ENCODE peak calls at places on chromosomes 1 and 21, in eight cellular contexts. E is stimulated activated CD4-positive, alpha-beta T cell treated with anti-CD3 and anti-CD28 coated beads, Interleukin-2, amount 100 ng/mL, for 48 hours; Y is NCI-H1105 treated with DMSO at 0.1 percent for 48 hours; L is fibroblast of pulmonary artery; Q is CD8-positive, alpha-beta memory T cell; B is pancreas; P is NCI-H2107; N is mesenteric fat pad. A is an unnamed sample.
A peak's percentile ranks its signal among the peaks of the same experiment; 100 is the strongest.

GRCh38 chr1:101474039-101474665 is 237.3 kb downstream of the S1PR1 start:
- DNase-seq in B (no peak), Q (no peak), N (no peak), E (no peak), L (no peak), Y (peak; percentile 8), P (no peak), A (no peak)

GRCh38 chr1:63000508-63000907 is 216.6 kb downstream of the ATG4C start:
- DNase-seq in Y (peak; percentile 48), L (no peak), N (no peak), B (no peak), Q (no peak), E (no peak), P (no peak), A (no peak)

GRCh38 chr1:109767596-109768334 is 4.0 kb upstream of the EPS8L3 start:
- DNase-seq in L (no peak), P (no peak), Y (no peak), Q (no peak), N (peak; percentile 72), E (no peak), B (peak; percentile 22), A (no peak)

GRCh38 chr1:218718977-218719376 is 373.8 kb downstream of the TGFB2 start:
- DNase-seq in L (peak; percentile 42), Y (no peak), E (no peak), B (no peak), N (no peak), P (no peak), Q (no peak), A (no peak)

GRCh38 chr1:197252981-197253380 is 15.1 kb upstream of the CRB1 start:
- DNase-seq in P (no peak), N (no peak), L (no peak), Q (no peak), E (no peak), B (no peak), Y (no peak), A (no peak)

GRCh38 chr1:175742790-175743459 is 470 bp downstream of the TNR start:
- DNase-seq in P (no peak), Y (no peak), L (peak; percentile 52), N (no peak), B (no peak), E (no peak), Q (no peak), A (no peak)

GRCh38 chr1:3174487-3175247 is 105.7 kb downstream of the PRDM16 start:
- DNase-seq in L (peak; percentile 53), B (peak; percentile 93), Q (no peak), E (no peak), P (no peak), Y (no peak), N (no peak), A (no peak)

GRCh38 chr21:32806810-32807386 is 35.3 kb upstream of the PAXBP1 start:
- DNase-seq in P (no peak), Y (no peak), Q (no peak), L (peak; percentile 28), B (no peak), E (peak; percentile 17), N (no peak), A (no peak)

GRCh38 chr1:223716302-223716862 is 4.0 kb downstream of the CAPN2 start:
- DNase-seq in Y (no peak), L (peak; percentile 66), Q (peak; percentile 55), N (no peak), P (no peak), B (no peak), E (no peak), A (peak; percentile 25)

GRCh38 chr1:153238536-153238935 is 21.0 kb upstream of the LORICRIN start:
- DNase-seq in L (no peak), B (no peak), Y (no peak), N (no peak), E (no peak), P (no peak), Q (no peak), A (no peak)

GRCh38 chr1:227429447-227430359 is 111.4 kb upstream of the CDC42BPA start:
- DNase-seq in Q (no peak), Y (no peak), E (no peak), P (no peak), B (no peak), L (peak; percentile 75), N (no peak), A (no peak)

A was measured in DMS79.